ENCODE peak calls at places on chromosomes 5 and 9, in seven cellular contexts. M, X, B, I, F, D and Y are unnamed samples.

GRCh38 chr9:119322137-119322695 is 47.0 kb downstream of the BRINP1 start:
- DNase-seq in M (peak; percentile 31), X (peak; percentile 10), B (no peak), I (no peak), F (no peak), D (no peak), Y (no peak)

GRCh38 chr9:113853333-113853732 is 22.8 kb upstream of the ZNF618 start:
- DNase-seq in M (no peak), X (no peak), B (no peak), I (no peak), F (no peak), D (peak; percentile 8), Y (no peak)

GRCh38 chr9:134690946-134691694 is 49.5 kb downstream of the COL5A1 start:
- DNase-seq in M (no peak), X (peak; percentile 30), B (peak; percentile 64), I (no peak), F (no peak), D (no peak), Y (no peak)

GRCh38 chr5:80141147-80141671 is 106.1 kb downstream of the THBS4 start:
- DNase-seq in M (peak; percentile 56), X (peak; percentile 15), B (peak; percentile 98), I (peak; percentile 57), F (no peak), D (peak; percentile 44), Y (peak; percentile 70)

GRCh38 chr5:123855630-123856029 is 343.7 kb downstream of the CSNK1G3 start:
- DNase-seq in M (no peak), X (peak; percentile 69), B (no peak), I (no peak), F (no peak), D (no peak), Y (no peak)

GRCh38 chr9:97848582-97849237 is 4.3 kb upstream of the FOXE1 start:
- DNase-seq in M (no peak), X (no peak), B (no peak), I (no peak), F (no peak), D (no peak), Y (no peak)

GRCh38 chr5:147483961-147484707 is 25.7 kb downstream of the DPYSL3 start:
- DNase-seq in M (peak; percentile 48), X (peak; percentile 99), B (peak; percentile 89), I (peak; percentile 51), F (no peak), D (peak; percentile 99), Y (peak; percentile 33)

GRCh38 chr5:68535121-68535520 is 319.6 kb downstream of the PIK3R1 start:
- DNase-seq in M (no peak), X (no peak), B (no peak), I (no peak), F (no peak), D (no peak), Y (no peak)

GRCh38 chr5:86011937-86012336 is 605.8 kb upstream of the COX7C start:
- DNase-seq in M (no peak), X (no peak), B (no peak), I (no peak), F (no peak), D (no peak), Y (no peak)

GRCh38 chr9:89432986-89433530 is 64.9 kb downstream of the SEMA4D start:
- DNase-seq in M (no peak), X (no peak), B (no peak), I (peak; percentile 24), F (no peak), D (no peak), Y (no peak)

GRCh38 chr9:89434636-89435314 is 63.1 kb downstream of the SEMA4D start:
- DNase-seq in M (no peak), X (no peak), B (no peak), I (no peak), F (no peak), D (no peak), Y (no peak)

GRCh38 chr9:89430995-89431394 is 66.9 kb downstream of the SEMA4D start:
- DNase-seq in M (no peak), X (no peak), B (no peak), I (peak; percentile 80), F (no peak), D (no peak), Y (peak; percentile 79)

GRCh38 chr9:89433826-89434225 is 64.1 kb downstream of the SEMA4D start:
- DNase-seq in M (no peak), X (peak; percentile 78), B (no peak), I (peak; percentile 35), F (no peak), D (no peak), Y (no peak)

GRCh38 chr9:89431930-89432725 is 65.8 kb downstream of the SEMA4D start:
- DNase-seq in M (no peak), X (no peak), B (no peak), I (no peak), F (no peak), D (no peak), Y (no peak)
- H3K4me1 ChIP-seq in M (peaks cover 6% of the 10 kb centered on the region), X (no peaks in the 10 kb centered on the region), B (no peaks in the 10 kb centered on the region), I (peaks cover 64% of the 10 kb centered on the region), F (peaks cover 93% of the 10 kb centered on the region), D (no peaks in the 10 kb centered on the region), Y (peaks cover 25% of the 10 kb centered on the region)

GRCh38 chr5:55409775-55410174 is 102.0 kb downstream of the MTREX start:
- DNase-seq in M (no peak), X (no peak), B (no peak), I (no peak), F (no peak), D (no peak), Y (no peak)
- H3K4me1 ChIP-seq in M (no peaks in the 10 kb centered on the region), X (peaks cover 9% of the 10 kb centered on the region), B (peaks cover 6% of the 10 kb centered on the region), I (peaks cover 7% of the 10 kb centered on the region), F (peaks cover 5% of the 10 kb centered on the region), D (no peaks in the 10 kb centered on the region), Y (peaks cover 10% of the 10 kb centered on the region)

DNA sequence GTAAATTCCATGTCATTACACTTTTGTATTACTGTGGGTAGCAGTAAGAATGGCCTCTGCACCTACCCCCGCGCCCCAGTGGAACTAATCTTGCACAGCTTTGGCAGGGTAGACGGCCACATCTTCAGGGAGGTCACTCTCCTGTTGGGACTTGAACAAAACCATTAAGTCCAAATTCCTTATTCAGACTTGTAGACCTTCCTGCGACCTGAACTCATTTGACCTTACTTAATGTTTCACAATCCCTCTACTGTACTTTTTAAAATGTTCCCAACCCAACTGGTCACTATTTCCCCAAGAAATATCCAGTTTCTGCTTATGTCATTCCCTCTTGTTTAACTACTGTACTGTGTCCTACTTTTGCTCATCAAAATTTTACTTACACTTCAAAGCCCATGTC is 5.3 kb upstream of the FAM120AOS start:
- DNase-seq in M (no peak), X (no peak), B (no peak), I (no peak), F (no peak), D (no peak), Y (no peak)
- H3K4me1 ChIP-seq in M (peaks cover 36% of the 10 kb centered on the region), X (peaks cover 6% of the 10 kb centered on the region), B (peaks cover 46% of the 10 kb centered on the region), I (peaks cover 73% of the 10 kb centered on the region), F (peaks cover 68% of the 10 kb centered on the region), D (peaks cover 5% of the 10 kb centered on the region), Y (peaks cover 35% of the 10 kb centered on the region)

DNA sequence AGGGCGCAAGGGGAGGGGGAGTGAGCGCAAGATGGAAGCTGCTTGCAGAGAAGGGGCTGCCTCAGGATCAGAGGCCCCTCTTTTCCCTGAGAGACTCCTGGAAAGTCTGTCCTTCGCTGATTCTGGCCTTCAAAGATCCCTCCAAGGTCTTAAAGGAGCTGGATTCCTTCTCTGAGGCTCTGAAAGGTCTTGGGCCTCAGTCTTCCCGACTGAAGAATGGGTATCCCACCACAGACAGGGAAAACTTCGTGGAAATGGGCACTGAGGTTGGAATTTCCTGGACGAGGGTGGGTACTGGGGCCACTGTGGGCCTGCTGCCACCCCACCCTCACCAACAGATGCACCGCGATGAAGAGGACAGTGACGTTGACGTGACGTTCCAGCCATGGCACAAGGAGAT is 3.1 kb downstream of the PTRH1 start:
- DNase-seq in M (no peak), X (no peak), B (no peak), I (no peak), F (no peak), D (no peak), Y (no peak)
- H3K4me1 ChIP-seq in M (no peaks in the 10 kb centered on the region), X (peaks cover 7% of the 10 kb centered on the region), B (peaks cover 21% of the 10 kb centered on the region), I (peaks cover 5% of the 10 kb centered on the region), F (peaks cover 26% of the 10 kb centered on the region), D (peaks cover 5% of the 10 kb centered on the region), Y (peaks cover 16% of the 10 kb centered on the region)

GRCh38 chr5:57842376-57843015 is 359.9 kb upstream of the ACTBL2 start:
- DNase-seq in M (no peak), X (peak; percentile 26), B (no peak), I (no peak), F (no peak), D (peak; percentile 43), Y (no peak)
- H3K4me1 ChIP-seq in M (no peaks in the 10 kb centered on the region), X (peaks cover 12% of the 10 kb centered on the region), B (peaks cover 26% of the 10 kb centered on the region), I (no peaks in the 10 kb centered on the region), F (no peaks in the 10 kb centered on the region), D (peaks cover 63% of the 10 kb centered on the region), Y (no peaks in the 10 kb centered on the region)